ENCODE peak calls at places on chromosome 9, in five cellular contexts. X, F, V, E and Z are unnamed samples.

GRCh38 chr9:34568133-34568532 is 21.4 kb downstream of the CNTFR start:
- DNase-seq in V (no peak), F (no peak), X (no peak), E (no peak), Z (no peak)

GRCh38 chr9:136286359-136286986 is 17.4 kb downstream of the CCDC187 start:
- DNase-seq in E (no peak), X (no peak), F (no peak), V (no peak), Z (no peak)

GRCh38 chr9:33202552-33203300 is 35.6 kb upstream of the B4GALT1 start:
- DNase-seq in X (peak), F (peak), V (peak), E (no peak), Z (no peak)

GRCh38 chr9:16726718-16727451 is 143.6 kb downstream of the BNC2 start:
- DNase-seq in F (peak), V (peak), E (peak), X (no peak), Z (no peak)

GRCh38 chr9:124054671-124055212 is 43.2 kb downstream of the LHX2 start:
- DNase-seq in V (peak), E (no peak), X (no peak), F (no peak), Z (no peak)

GRCh38 chr9:135732569-135733257 is 30.7 kb downstream of the KCNT1 start:
- DNase-seq in E (no peak), V (no peak), X (no peak), F (no peak), Z (no peak)

GRCh38 chr9:98087420-98088354 is 31.2 kb downstream of the NANS start:
- DNase-seq in X (no peak), F (peak), E (no peak), V (no peak), Z (no peak)

GRCh38 chr9:88826651-88827245 is 164.5 kb upstream of the S1PR3 start:
- DNase-seq in E (no peak), F (no peak), X (no peak), V (no peak), Z (no peak)

GRCh38 chr9:18240213-18240612 is 233.7 kb upstream of the ADAMTSL1 start:
- DNase-seq in X (no peak), F (no peak), V (no peak), E (no peak), Z (no peak)

GRCh38 chr9:116857321-116857720 is 170.2 kb downstream of the TRIM32 start:
- DNase-seq in E (no peak), X (no peak), F (no peak), V (no peak), Z (no peak)
- H3K27ac ChIP-seq in E (no peak), X (no peak), F (no peak), V (no peak), Z (no peak)

GRCh38 chr9:134553061-134553891 is 88.3 kb upstream of the COL5A1 start:
- DNase-seq in F (no peak), E (no peak), X (no peak), V (no peak), Z (no peak)
- H3K27ac ChIP-seq in F (no peak), E (no peak), X (no peak), V (no peak), Z (no peak)

GRCh38 chr9:121688149-121688680 is 36.8 kb downstream of the DAB2IP start:
- DNase-seq in F (no peak), E (no peak), X (no peak), V (no peak), Z (no peak)

GRCh38 chr9:121690766-121691165 is 39.3 kb downstream of the DAB2IP start:
- DNase-seq in V (no peak), X (no peak), F (no peak), E (no peak), Z (no peak)

GRCh38 chr9:121688681-121689080 is 37.2 kb downstream of the DAB2IP start:
- DNase-seq in F (no peak), X (no peak), E (no peak), V (no peak), Z (no peak)

GRCh38 chr9:121690316-121690715 is 38.9 kb downstream of the DAB2IP start:
- DNase-seq in E (no peak), X (no peak), F (no peak), V (no peak), Z (no peak)

DNA sequence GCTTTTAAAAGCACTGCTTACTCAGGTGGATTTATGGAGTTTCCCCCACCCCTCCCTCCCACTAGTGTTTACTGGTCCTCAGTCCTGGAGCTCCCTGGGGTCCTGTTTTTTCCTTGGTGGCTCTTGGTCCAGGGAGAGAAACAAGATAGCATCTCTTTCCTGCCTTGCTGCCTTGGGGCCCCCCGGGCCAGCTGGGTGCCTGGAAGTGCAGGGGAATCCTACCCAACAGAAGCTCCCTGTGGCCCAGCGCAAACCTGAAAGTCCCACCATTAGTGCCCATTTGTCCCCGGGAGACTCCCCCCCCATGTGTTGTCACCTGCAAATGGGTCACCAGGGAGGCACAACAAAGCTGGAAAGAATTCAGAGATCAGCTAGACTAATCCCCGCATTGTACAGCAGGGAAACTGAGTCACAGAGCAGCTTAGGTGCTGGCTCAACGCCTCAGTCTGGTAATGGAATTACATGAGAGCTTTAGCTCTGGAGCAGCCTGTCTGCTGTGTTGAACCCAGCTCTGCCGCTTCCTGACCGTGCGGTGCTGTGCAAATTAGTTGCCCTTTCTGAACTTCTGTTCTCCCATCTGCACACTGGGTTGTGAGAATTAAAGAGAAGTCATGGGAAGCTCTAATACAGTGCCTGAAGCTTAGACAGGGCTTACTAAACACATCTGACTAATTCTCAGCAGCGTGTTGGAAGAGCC is 38.2 kb downstream of the DAB2IP start:
- DNase-seq in E (no peak), F (no peak), X (no peak), V (no peak), Z (no peak)
- H3K27ac ChIP-seq in E (no peak), F (peak), X (no peak), V (no peak), Z (no peak)

GRCh38 chr9:38043931-38044623 is 24.9 kb downstream of the SHB start:
- DNase-seq in F (peak), X (no peak), V (no peak), E (peak), Z (no peak)
- H3K27ac ChIP-seq in F (peak), X (no peak), V (no peak), E (peak), Z (no peak)

GRCh38 chr9:19255821-19256220 is 25.3 kb downstream of the DENND4C start:
- DNase-seq in V (no peak), F (no peak), X (no peak), E (no peak), Z (no peak)
- H3K27ac ChIP-seq in V (no peak), F (no peak), X (no peak), E (no peak), Z (no peak)

GRCh38 chr9:36762958-36763357 is 190.3 kb downstream of the MELK start:
- DNase-seq in E (no peak), V (no peak), X (no peak), F (no peak), Z (no peak)

GRCh38 chr9:36759976-36760375 is 187.3 kb downstream of the MELK start:
- DNase-seq in V (no peak), X (no peak), F (no peak), E (no peak), Z (no peak)

GRCh38 chr9:36763778-36764177 is 191.1 kb downstream of the MELK start:
- DNase-seq in E (no peak), V (no peak), X (no peak), F (no peak), Z (no peak)

GRCh38 chr9:36759141-36759540 is 186.4 kb downstream of the MELK start:
- DNase-seq in F (no peak), X (no peak), E (no peak), V (no peak), Z (no peak)

DNA sequence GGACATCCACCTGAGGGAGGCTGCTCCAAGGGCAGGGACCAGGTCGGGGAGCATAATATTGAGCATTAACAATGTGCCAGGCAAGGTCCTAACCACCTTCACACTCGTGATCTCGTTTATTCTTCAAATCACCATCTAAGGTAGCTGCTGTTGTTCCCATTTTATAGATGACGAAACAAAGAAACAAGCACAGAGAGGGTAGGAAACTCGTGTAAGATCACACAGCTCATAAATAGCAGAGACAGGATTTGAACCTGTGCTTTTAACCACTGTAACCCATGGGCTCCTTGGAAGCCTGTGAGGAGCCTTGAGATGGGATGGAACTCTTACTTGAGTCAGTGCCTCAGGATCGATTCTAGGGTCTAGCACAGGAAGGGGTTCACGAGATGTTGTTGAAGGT is 188.0 kb downstream of the MELK start:
- DNase-seq in V (no peak), E (no peak), F (no peak), X (no peak), Z (no peak)
- H3K27ac ChIP-seq in V (no peak), E (no peak), F (no peak), X (no peak), Z (no peak)

GRCh38 chr9:94906713-94907112 is 180.2 kb downstream of the AOPEP start:
- DNase-seq in V (no peak), E (no peak), F (no peak), X (no peak), Z (no peak)
- H3K27ac ChIP-seq in V (no peak), E (no peak), F (peak), X (no peak), Z (peak)

GRCh38 chr9:104258289-104259045 is 164.4 kb downstream of the SMC2 start:
- DNase-seq in V (no peak), X (no peak), E (no peak), F (no peak), Z (no peak)

GRCh38 chr9:104260004-104260403 is 165.9 kb downstream of the SMC2 start:
- DNase-seq in E (no peak), X (no peak), V (no peak), F (no peak), Z (no peak)

GRCh38 chr9:104256710-104257091 is 162.6 kb downstream of the SMC2 start:
- DNase-seq in X (no peak), E (no peak), F (no peak), V (no peak), Z (no peak)

DNA sequence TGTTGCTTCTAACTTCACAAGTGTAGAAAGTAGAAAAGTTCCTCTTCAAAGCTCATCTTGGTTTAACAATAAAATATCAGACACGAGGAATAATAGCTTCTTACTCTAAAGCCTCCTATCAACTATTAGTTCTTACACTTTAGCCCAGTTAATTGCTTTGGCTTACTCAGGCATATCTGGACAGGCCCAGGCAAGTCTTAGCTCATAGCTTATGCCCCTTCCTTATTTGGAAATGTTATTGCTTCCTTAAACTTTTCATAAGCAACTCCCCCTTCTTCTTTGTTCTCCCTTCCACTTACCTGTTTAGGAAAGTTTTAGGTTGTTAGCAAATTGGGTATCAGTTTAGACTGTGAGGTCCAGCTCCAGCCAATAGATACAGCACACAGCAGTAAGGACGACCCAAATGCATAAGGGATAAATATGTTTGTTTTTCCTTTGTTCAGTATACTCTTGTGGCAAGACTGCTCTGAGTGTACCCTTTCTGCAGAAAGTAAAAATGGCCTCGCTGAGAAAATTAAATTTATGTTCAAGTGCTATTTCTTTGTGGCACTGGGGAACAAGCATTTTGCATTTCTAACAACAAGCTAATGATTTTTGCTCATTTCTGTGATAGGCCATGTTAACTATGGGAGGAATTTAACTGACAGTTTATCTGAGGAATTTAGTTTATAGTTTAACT is 162.1 kb downstream of the SMC2 start:
- DNase-seq in V (no peak), E (no peak), F (no peak), X (no peak), Z (no peak)
- H3K27ac ChIP-seq in V (no peak), E (no peak), F (no peak), X (no peak), Z (no peak)